ENCODE peak calls at places on chromosomes 12 and 14, in eight cellular contexts. X is tibial artery; O is CD4-positive, CD25-positive, alpha-beta regulatory T cell; V is PC-9; L is uterus; N is pancreas; W is heart left ventricle; B is AG04450. A is an unnamed sample.

GRCh38 chr12:124278389-124279101 is 16.3 kb upstream of the RFLNA start:
- DNase-seq in X (no peak), W (no peak), N (no peak), L (no peak), B (no peak), O (no peak), V (no peak), A (no peak)

GRCh38 chr14:97027256-97027999 is 230.2 kb downstream of the VRK1 start:
- DNase-seq in L (no peak), V (no peak), O (no peak), W (no peak), N (no peak), X (no peak), B (no peak), A (no peak)

GRCh38 chr12:72957454-72957853 is 685.3 kb downstream of the TRHDE start:
- DNase-seq in X (no peak), V (no peak), N (no peak), W (no peak), O (no peak), B (no peak), L (no peak), A (no peak)

GRCh38 chr12:21265932-21266331 is 68.8 kb downstream of the SLCO1A2 start:
- DNase-seq in B (no peak), X (no peak), W (no peak), L (no peak), N (no peak), O (no peak), V (no peak), A (no peak)

GRCh38 chr12:104462931-104463339 is 6.2 kb downstream of the CHST11 start:
- DNase-seq in X (no peak), L (no peak), V (no peak), B (no peak), O (peak), W (no peak), N (no peak), A (no peak)

GRCh38 chr12:92253301-92253700 is 107.7 kb upstream of the BTG1 start:
- DNase-seq in X (no peak), O (no peak), V (no peak), W (no peak), N (no peak), L (no peak), B (no peak), A (no peak)

GRCh38 chr14:49868720-49869114 is 16.1 kb upstream of the NEMF start:
- DNase-seq in X (no peak), N (no peak), L (no peak), O (no peak), B (no peak), V (no peak), W (no peak), A (no peak)

GRCh38 chr14:102798926-102799325 is 21.7 kb downstream of the TRAF3 start:
- DNase-seq in L (no peak), X (no peak), V (no peak), O (no peak), W (no peak), B (no peak), N (no peak), A (no peak)

GRCh38 chr12:31715283-31715825 is 13.5 kb downstream of the AMN1 start:
- DNase-seq in V (no peak), X (no peak), B (no peak), W (no peak), N (no peak), L (no peak), O (no peak), A (no peak)

GRCh38 chr14:101599234-101599885 is 38.1 kb downstream of the DIO3 start:
- DNase-seq in X (no peak), N (peak), O (no peak), B (no peak), V (no peak), L (no peak), W (no peak), A (peak)

GRCh38 chr14:105473033-105473676 is 1.5 kb upstream of the CRIP2 start:
- DNase-seq in V (peak), N (no peak), L (no peak), O (no peak), B (no peak), W (peak), X (peak), A (peak)

GRCh38 chr14:55354500-55354899 is 57.1 kb downstream of the ATG14 start:
- DNase-seq in W (peak), V (no peak), L (peak), N (peak), X (peak), O (peak), B (no peak), A (peak)

GRCh38 chr12:102526701-102527100 is 46.3 kb upstream of the IGF1 start:
- DNase-seq in B (no peak), N (no peak), W (no peak), X (no peak), V (no peak), O (no peak), L (no peak), A (no peak)

GRCh38 chr14:74947353-74948227 is 7.8 kb downstream of the PGF start:
- DNase-seq in N (no peak), X (no peak), V (no peak), L (no peak), B (no peak), O (no peak), W (no peak), A (no peak)

GRCh38 chr14:64828096-64828495 is 51.6 kb downstream of the SPTB start:
- DNase-seq in B (no peak), N (no peak), L (no peak), O (no peak), W (no peak), X (no peak), V (no peak), A (no peak)

GRCh38 chr12:19967486-19967885 is 400.9 kb upstream of the PDE3A start:
- DNase-seq in N (no peak), L (peak), B (peak), X (no peak), O (no peak), V (no peak), W (no peak), A (no peak)

GRCh38 chr12:111643428-111643826 is 42.3 kb downstream of the BRAP start:
- DNase-seq in O (no peak), X (peak), W (peak), V (no peak), B (peak), N (peak), L (peak), A (no peak)

GRCh38 chr12:47079365-47079893 is at the start of gene PCED1B:
- DNase-seq in L (peak), W (peak), B (no peak), V (peak), O (peak), X (peak), N (peak), A (peak)

GRCh38 chr12:56028511-56029165 is 7.8 kb downstream of the IKZF4 start:
- DNase-seq in V (no peak), N (no peak), O (no peak), B (no peak), X (no peak), L (no peak), W (no peak), A (no peak)

GRCh38 chr12:47458273-47458672 is 247.6 kb downstream of the RPAP3 start:
- DNase-seq in O (no peak), X (no peak), B (no peak), V (no peak), L (no peak), N (peak), W (no peak), A (no peak)

GRCh38 chr14:60310086-60310684 is 61.2 kb downstream of the PPM1A start:
- DNase-seq in V (no peak), B (no peak), O (no peak), N (no peak), W (no peak), X (no peak), L (no peak), A (no peak)

GRCh38 chr12:64229796-64230195 is 7.7 kb upstream of the KICS2 start:
- DNase-seq in L (no peak), B (no peak), N (no peak), V (no peak), O (no peak), X (no peak), W (no peak), A (no peak)

GRCh38 chr14:32343926-32344430 is 14.9 kb downstream of the AKAP6 start:
- DNase-seq in N (no peak), V (no peak), O (no peak), W (no peak), L (no peak), B (no peak), X (no peak), A (no peak)

GRCh38 chr12:114657597-114657920 is 26.4 kb downstream of the TBX3 start:
- DNase-seq in X (no peak), L (no peak), W (no peak), V (no peak), N (no peak), B (no peak), O (no peak), A (no peak)

GRCh38 chr12:3251067-3251466 is 173.9 kb downstream of the TSPAN9 start:
- DNase-seq in L (no peak), V (no peak), W (no peak), X (no peak), O (no peak), N (no peak), B (no peak), A (no peak)

GRCh38 chr12:90622431-90622830 is 332.5 kb downstream of the CCER1 start:
- DNase-seq in O (no peak), N (no peak), X (no peak), W (no peak), V (no peak), B (peak), L (no peak), A (no peak)
- H3K27ac ChIP-seq in O (no peak), N (no peak), X (no peak), W (no peak), V (no peak), B (peak), L (no peak), A (no peak)

GRCh38 chr14:22900088-22900799 is 17.2 kb downstream of the REM2 start:
- DNase-seq in L (peak), X (peak), B (peak), N (no peak), O (peak), V (peak), W (no peak), A (no peak)
- H3K27ac ChIP-seq in L (peak), X (peak), B (no peak), N (no peak), O (peak), V (no peak), W (no peak), A (peak)

DNA sequence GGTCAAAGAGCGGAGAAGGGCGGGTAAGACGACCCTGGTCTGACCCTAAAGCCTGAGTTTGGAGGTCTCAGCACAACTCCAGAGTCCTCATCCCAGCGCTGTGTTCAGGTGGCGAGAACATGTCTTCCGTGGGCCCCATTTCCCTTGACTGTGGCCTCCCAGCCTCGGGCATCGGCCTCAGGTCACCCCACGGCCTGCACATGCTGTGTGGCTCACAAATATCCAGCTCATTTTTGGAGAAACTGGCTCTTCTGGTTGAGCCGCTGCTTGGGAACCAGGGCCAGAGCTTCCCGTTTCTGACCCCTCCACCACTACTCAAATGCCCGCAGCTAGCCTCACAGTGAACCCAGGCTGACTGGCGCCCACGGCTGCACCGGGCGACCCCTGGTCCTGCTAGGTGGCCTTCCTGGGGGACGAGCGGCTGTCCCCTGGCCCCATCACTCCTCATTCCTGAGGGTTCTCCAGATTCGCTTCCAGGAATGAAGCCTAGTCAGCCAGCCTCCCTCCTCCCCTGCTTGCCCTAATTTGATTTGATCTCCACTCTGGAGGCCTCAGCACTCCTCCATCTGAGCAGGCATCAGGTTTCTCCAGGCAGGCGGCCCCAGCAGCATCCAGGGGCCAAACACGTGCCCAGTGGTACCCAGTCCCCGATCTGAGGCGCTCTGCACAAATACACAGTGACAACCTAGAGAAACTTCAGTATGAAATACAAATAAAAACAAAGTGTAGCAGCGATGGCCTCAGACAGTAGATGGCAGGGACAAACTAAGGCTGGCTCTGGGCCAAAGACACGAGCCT is 4.7 kb downstream of the P2RX2 start:
- DNase-seq in L (no peak), N (no peak), O (no peak), W (no peak), X (no peak), B (no peak), V (peak), A (no peak)
- H3K27ac ChIP-seq in L (peak), N (no peak), O (no peak), W (no peak), X (no peak), B (peak), V (peak), A (peak)

GRCh38 chr12:63066136-63066535 is 84.9 kb downstream of the AVPR1A start:
- DNase-seq in B (no peak), O (no peak), X (no peak), W (no peak), V (no peak), N (no peak), L (no peak), A (no peak)

GRCh38 chr12:63066782-63067181 is 84.2 kb downstream of the AVPR1A start:
- DNase-seq in N (no peak), V (no peak), X (no peak), O (no peak), B (no peak), L (no peak), W (no peak), A (no peak)

GRCh38 chr12:63068857-63069442 is 82.1 kb downstream of the AVPR1A start:
- DNase-seq in N (no peak), V (peak), W (no peak), B (peak), L (peak), X (no peak), O (no peak), A (no peak)

GRCh38 chr12:63069860-63070617 is 81.0 kb downstream of the AVPR1A start:
- DNase-seq in L (no peak), N (no peak), X (no peak), W (no peak), O (no peak), B (no peak), V (no peak), A (no peak)

DNA sequence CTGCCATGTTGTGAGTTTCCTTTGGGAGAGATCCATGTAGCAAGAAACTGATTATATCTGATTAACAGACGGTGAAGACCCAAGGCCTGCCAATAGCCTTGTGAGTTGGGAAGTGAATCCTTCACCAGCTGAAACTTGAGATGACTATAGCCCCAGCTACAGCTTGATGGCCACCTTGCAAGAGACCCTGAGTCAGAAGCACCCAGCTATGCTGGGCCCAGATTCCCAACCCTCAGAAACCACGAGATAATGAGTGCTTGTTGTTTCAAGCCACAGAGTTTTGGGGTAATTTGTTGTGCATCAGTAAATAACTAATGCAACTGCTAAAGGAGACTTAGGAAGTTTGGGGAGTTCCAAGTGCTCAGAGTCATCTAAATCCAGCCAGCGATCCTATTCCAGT is 80.3 kb downstream of the AVPR1A start:
- DNase-seq in X (no peak), N (no peak), L (no peak), V (no peak), W (no peak), O (no peak), B (no peak), A (no peak)
- H3K27ac ChIP-seq in X (no peak), N (no peak), L (no peak), V (no peak), W (peak), O (no peak), B (no peak), A (peak)

DNA sequence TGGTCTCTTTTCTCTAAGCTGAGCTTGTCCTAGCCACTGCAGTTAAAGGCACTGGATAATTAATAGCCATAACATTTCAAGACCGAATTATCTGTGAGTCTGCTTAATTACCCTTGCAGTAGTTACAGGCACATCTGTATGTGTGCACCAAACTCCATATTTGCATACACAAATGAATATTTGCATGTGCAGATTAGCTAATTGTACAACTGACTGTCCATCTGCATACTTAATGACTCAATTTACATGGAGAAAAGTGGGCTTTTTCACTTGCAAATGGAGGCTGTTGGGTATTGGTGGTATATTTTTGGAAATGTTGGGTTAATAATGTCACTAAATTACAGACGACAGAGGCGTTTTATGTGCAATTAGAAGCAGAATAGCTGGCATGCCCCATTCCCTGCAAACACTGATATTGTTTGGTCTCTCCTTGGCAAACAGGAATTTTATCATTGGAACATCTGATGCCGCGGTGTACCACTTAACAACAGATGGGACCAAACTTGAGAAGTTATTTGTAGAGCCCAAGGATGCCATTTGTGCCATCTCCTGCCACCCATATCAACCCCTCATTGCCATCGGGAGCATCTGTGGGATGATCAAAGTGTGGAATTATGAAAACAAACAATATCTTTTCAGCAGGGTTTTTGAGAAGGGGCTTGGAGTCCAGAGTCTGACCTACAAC is 39.6 kb downstream of the CFAP251 start:
- DNase-seq in L (no peak), B (no peak), W (no peak), V (no peak), X (no peak), N (no peak), O (no peak), A (no peak)
- H3K27ac ChIP-seq in L (no peak), B (no peak), W (no peak), V (no peak), X (no peak), N (no peak), O (no peak), A (no peak)

DNA sequence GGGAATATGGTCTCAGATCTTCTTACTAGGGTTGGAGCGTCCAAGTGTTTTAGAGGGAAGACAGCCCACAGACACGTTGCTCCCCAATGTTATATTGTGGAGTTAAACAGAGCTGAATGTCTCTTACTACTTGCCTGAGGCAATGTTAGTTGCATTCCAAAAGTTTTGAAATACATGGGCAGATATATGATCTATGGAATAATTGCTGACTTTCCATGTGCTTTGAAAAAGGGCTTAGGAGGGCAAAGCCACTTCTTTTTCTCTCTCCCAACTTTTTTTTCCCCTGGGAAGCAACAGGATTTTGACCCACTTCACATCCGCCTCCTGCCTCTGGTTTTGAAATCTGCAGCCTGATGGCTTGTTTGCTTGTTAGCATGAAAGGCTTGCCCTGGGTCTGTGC is 33.7 kb upstream of the PAX9 start:
- DNase-seq in V (no peak), O (no peak), B (no peak), W (no peak), N (no peak), X (no peak), L (no peak), A (no peak)
- H3K27ac ChIP-seq in V (no peak), O (no peak), B (no peak), W (no peak), N (no peak), X (no peak), L (no peak), A (no peak)

GRCh38 chr12:25594376-25594775 is 41.3 kb upstream of the LMNTD1 start:
- DNase-seq in B (no peak), V (no peak), X (no peak), L (no peak), O (no peak), W (no peak), N (no peak), A (no peak)

GRCh38 chr12:25591132-25591531 is 38.0 kb upstream of the LMNTD1 start:
- DNase-seq in O (no peak), N (no peak), B (no peak), X (no peak), L (no peak), V (no peak), W (no peak), A (no peak)

GRCh38 chr12:25592725-25593495 is 39.8 kb upstream of the LMNTD1 start:
- DNase-seq in B (no peak), N (no peak), L (no peak), W (no peak), X (no peak), V (no peak), O (no peak), A (no peak)

GRCh38 chr12:25587346-25587745 is 34.3 kb upstream of the LMNTD1 start:
- DNase-seq in N (no peak), X (no peak), O (no peak), L (no peak), V (no peak), W (no peak), B (no peak), A (no peak)

GRCh38 chr12:25590021-25590721 is 37.1 kb upstream of the LMNTD1 start:
- DNase-seq in N (no peak), O (peak), B (no peak), X (no peak), W (no peak), V (no peak), L (no peak), A (no peak)
- H3K27ac ChIP-seq in N (no peak), O (no peak), B (no peak), X (no peak), W (no peak), V (no peak), L (no peak), A (no peak)